ENCODE peak calls at places on chromosomes 12 and 14, in eight cellular contexts. E is lung, C is PC-3, Y is AG04450, A is fibroblast of mammary gland, V is left ventricle myocardium inferior, G is GM12864, U is coronary artery. D is an unnamed sample.

GRCh38 chr12:111788178-111788654 is 21.5 kb downstream of the ALDH2 start:
- DNase-seq in E (no peak), C (peak), Y (no peak), A (peak), V (peak), G (no peak), U (no peak), D (no peak)

GRCh38 chr14:32588448-32589320 is 259.6 kb downstream of the AKAP6 start:
- DNase-seq in E (no peak), C (peak), Y (no peak), A (peak), V (no peak), G (peak), U (no peak), D (peak)

GRCh38 chr14:47269788-47270492 is 405.5 kb downstream of the MDGA2 start:
- DNase-seq in E (no peak), C (no peak), Y (no peak), A (peak), V (no peak), G (no peak), U (no peak), D (no peak)

GRCh38 chr12:117972341-117972740 is 3.6 kb upstream of the KSR2 start:
- DNase-seq in E (no peak), C (no peak), Y (no peak), A (no peak), V (no peak), G (no peak), U (no peak), D (no peak)

GRCh38 chr12:109656681-109657262 is 56.9 kb upstream of the FAM222A start:
- DNase-seq in E (no peak), C (no peak), Y (no peak), A (no peak), V (no peak), G (no peak), U (no peak), D (no peak)

GRCh38 chr12:110141389-110141788 is 17.2 kb downstream of the IFT81 start:
- DNase-seq in E (no peak), C (no peak), Y (peak), A (peak), V (peak), G (no peak), U (no peak), D (no peak)

GRCh38 chr12:95548539-95549391 is 2.5 kb downstream of the USP44 start:
- DNase-seq in E (peak), C (no peak), Y (no peak), A (no peak), V (peak), G (no peak), U (peak), D (peak)

GRCh38 chr14:51396222-51396815 is 156.3 kb downstream of the TMX1 start:
- DNase-seq in E (no peak), C (peak), Y (peak), A (peak), V (no peak), G (no peak), U (no peak), D (no peak)

GRCh38 chr12:19507823-19508222 is 68.5 kb downstream of the AEBP2 start:
- DNase-seq in E (no peak), C (no peak), Y (no peak), A (peak), V (no peak), G (no peak), U (no peak), D (no peak)
- TF ChIP-seq CTCF in E (peak), C (peak), Y (peak), A (peak), V (peak), G (no peak), U (peak), D (no peak)

DNA sequence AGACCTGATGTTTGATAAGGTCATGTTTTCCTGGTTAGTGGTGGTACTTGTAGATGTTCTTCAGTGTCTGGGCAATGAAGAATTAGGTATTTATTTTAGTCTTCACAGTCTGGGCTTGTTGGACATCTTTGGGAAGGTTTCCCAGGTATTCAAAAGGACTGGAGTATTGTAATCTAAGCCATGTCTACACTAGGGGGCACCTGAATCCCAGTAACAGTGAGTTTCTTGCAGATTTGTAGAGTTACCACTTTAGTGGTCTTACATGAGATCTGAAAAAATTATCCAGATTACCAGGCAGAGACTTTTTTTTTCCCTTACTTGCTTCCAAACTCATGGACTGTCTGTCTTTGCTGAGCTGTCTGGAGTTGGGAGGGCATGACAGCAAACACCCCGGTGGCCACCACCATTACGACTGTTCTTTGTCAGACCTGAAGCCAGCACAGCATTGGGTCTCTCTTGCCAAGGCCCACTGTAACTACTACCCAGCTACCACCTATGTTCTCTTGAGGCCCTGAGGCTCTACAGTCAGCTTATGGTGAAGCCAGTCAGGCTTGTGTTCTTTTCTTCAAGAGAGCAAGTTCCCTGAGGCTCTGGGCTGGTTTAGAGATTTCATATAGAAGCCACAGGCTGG is 820.7 kb upstream of the FBXO33 start:
- DNase-seq in E (no peak), C (peak), Y (no peak), A (no peak), V (no peak), G (no peak), U (no peak), D (no peak)
- TF ChIP-seq CTCF in E (no peak), C (peak), Y (no peak), A (no peak), V (no peak), G (no peak), U (no peak), D (no peak)

DNA sequence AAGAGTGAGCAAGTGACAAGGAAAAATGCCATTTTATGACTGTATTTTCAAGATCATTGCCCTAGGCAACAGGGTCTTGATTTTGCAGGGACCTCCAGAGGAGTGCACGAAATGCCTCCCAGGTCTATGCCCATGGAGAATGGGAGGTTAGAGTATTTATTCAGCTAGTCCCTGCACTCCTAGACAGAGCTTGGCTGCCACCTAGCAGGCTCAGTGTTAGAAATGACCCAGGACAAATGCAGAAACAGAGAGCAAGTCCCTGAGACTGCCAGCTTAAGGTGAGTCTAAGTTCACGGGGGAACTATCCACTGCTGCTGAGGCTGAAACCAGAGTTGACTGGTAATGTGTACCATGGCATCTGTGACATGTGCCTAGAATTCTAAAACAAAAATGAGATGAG is 506.4 kb downstream of the MED13L start:
- DNase-seq in E (no peak), C (peak), Y (no peak), A (peak), V (no peak), G (no peak), U (no peak), D (no peak)
- TF ChIP-seq CTCF in E (no peak), C (peak), Y (peak), A (peak), V (peak), G (no peak), U (no peak), D (peak)

GRCh38 chr12:120903818-120904773 is at the start of gene SPPL3:
- DNase-seq in E (peak), C (peak), Y (peak), A (peak), V (peak), G (peak), U (peak), D (peak)
- TF ChIP-seq CTCF in E (no peak), C (no peak), Y (no peak), A (no peak), V (no peak), G (no peak), U (no peak), D (no peak)

GRCh38 chr12:106790020-106790419 is 15.5 kb downstream of the RIC8B start:
- DNase-seq in E (no peak), C (peak), Y (no peak), A (no peak), V (no peak), G (no peak), U (no peak), D (no peak)
- TF ChIP-seq CTCF in E (no peak), C (peak), Y (peak), A (no peak), V (peak), G (peak), U (no peak), D (no peak)

GRCh38 chr14:95711476-95712176 is 2.3 kb downstream of the TCL1A start:
- DNase-seq in E (no peak), C (no peak), Y (no peak), A (no peak), V (no peak), G (no peak), U (no peak), D (no peak)

GRCh38 chr14:95710106-95710505 is 3.8 kb downstream of the TCL1A start:
- DNase-seq in E (no peak), C (no peak), Y (no peak), A (no peak), V (no peak), G (no peak), U (no peak), D (no peak)

GRCh38 chr14:95712398-95712797 is 1.5 kb downstream of the TCL1A start:
- DNase-seq in E (no peak), C (no peak), Y (no peak), A (no peak), V (no peak), G (no peak), U (no peak), D (no peak)

DNA sequence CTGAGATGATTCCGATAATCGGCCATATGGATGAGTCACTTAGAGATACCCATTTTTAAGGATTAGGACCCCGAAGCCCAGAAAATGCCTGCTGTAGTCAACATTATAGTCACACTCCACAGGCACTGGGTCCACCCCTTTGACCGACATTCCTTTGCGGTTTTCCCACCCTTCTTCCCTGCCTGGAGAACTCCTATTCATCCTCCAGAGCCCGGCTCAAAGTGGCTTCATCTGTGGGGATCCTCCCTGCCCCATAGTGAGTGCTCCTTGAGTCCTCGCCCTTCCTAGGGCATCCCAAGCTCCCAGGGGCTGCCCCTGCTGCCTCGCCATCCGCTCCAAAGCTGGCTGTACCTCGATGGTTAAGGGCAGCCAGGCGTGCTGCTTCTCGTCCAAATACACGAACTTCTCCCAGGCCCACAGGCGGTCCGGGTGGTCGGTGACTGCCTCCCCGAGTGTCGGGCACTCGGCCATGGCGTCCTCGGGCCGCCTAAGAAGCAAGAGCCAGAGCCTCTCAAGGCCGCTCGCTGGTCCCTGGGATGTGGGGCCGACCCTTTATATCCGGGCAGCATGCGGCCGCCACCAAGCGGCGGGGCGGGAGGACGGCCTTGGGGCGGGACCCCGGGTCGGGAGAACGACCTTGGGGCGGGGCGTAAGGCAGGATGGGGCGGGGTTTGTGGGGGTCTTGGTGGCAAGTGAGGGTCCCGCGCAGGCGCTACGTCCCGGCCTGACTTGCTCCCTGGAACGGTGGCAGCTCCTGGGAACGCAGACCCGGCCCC is at the start of gene TCL1A:
- DNase-seq in E (no peak), C (no peak), Y (no peak), A (no peak), V (no peak), G (no peak), U (no peak), D (no peak)
- TF ChIP-seq CTCF in E (no peak), C (no peak), Y (no peak), A (no peak), V (no peak), G (peak), U (no peak), D (no peak)

GRCh38 chr14:56687123-56687522 is 107.5 kb downstream of the TMEM260 start:
- DNase-seq in E (no peak), C (peak), Y (no peak), A (no peak), V (no peak), G (no peak), U (no peak), D (no peak)

DNA sequence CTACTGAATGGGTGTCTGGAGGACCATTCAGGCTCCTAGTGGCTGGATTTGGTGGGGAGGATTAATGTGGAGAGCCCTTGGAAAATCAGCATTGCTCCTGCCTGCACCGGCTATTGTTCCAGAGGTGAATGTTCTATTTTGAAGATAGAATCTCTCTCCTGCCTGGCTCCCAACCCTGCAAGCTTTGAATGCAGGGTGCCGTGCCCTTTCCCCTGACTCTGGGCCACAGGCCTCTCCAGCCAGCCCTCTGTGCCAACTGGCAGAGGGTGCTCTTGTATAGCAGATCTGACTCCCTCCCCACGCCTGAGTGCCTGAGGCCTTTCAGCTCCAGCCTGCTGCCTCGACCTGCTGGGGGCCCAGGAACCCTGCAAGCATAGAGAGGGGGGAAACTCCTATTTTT is 106.8 kb downstream of the TMEM260 start:
- DNase-seq in E (no peak), C (peak), Y (no peak), A (no peak), V (peak), G (no peak), U (no peak), D (no peak)
- TF ChIP-seq CTCF in E (no peak), C (peak), Y (no peak), A (no peak), V (peak), G (no peak), U (no peak), D (peak)

GRCh38 chr14:88750413-88750812 is 42.3 kb downstream of the EML5 start:
- DNase-seq in E (no peak), C (no peak), Y (no peak), A (no peak), V (no peak), G (no peak), U (no peak), D (no peak)
- TF ChIP-seq CTCF in E (no peak), C (peak), Y (no peak), A (no peak), V (no peak), G (no peak), U (no peak), D (no peak)